ENCODE peak calls at places on chromosome 10, in ten cellular contexts. E is A549, P is neural progenitor cell, T is transverse colon, L is colonic mucosa, S is Panc1, I is heart left ventricle, M is psoas muscle, J is tibial nerve, X is fibroblast of lung. K is an unnamed sample.

GRCh38 chr10:125607689-125608290 is 75.2 kb downstream of the TEX36 start:
- DNase-seq in I (no peak), S (no peak), M (no peak), J (no peak), L (no peak), X (no peak), E (no peak), T (no peak), P (no peak), K (no peak)

GRCh38 chr10:100483876-100484666 is 21.3 kb downstream of the WNT8B start:
- DNase-seq in T (no peak), M (no peak), S (no peak), L (no peak), I (no peak), E (no peak), J (no peak), P (no peak), X (no peak), K (no peak)

GRCh38 chr10:69141304-69141703 is 17.3 kb downstream of the VPS26A start:
- DNase-seq in J (no peak), L (no peak), P (no peak), X (no peak), M (no peak), S (no peak), E (no peak), T (no peak), I (no peak), K (no peak)

GRCh38 chr10:34814228-34815173 is 595 bp downstream of the PARD3 start:
- DNase-seq in J (no peak), T (peak; percentile 50), E (peak; percentile 59), M (peak; percentile 48), P (peak; percentile 80), S (no peak), L (peak; percentile 49), X (peak; percentile 43), I (peak; percentile 54), K (peak; percentile 89)

GRCh38 chr10:48457949-48458661 is 146.8 kb downstream of the ARHGAP22 start:
- DNase-seq in I (peak; percentile 16), P (no peak), S (no peak), X (no peak), T (no peak), E (no peak), J (no peak), L (peak; percentile 13), M (no peak), K (peak; percentile 36)

GRCh38 chr10:123378302-123378701 is 224.1 kb downstream of the BUB3 start:
- DNase-seq in S (no peak), I (no peak), P (no peak), E (no peak), J (no peak), T (no peak), L (no peak), X (no peak), M (no peak), K (no peak)

GRCh38 chr10:100534726-100535125 is 1.0 kb upstream of the HIF1AN start:
- DNase-seq in P (no peak), X (no peak), I (no peak), T (no peak), L (no peak), E (no peak), S (no peak), J (no peak), M (no peak), K (no peak)

GRCh38 chr10:22651276-22651980 is 63.0 kb downstream of the PIP4K2A start:
- DNase-seq in E (no peak), I (no peak), S (no peak), L (no peak), J (no peak), M (no peak), T (no peak), X (no peak), P (no peak), K (no peak)

GRCh38 chr10:119139464-119140067 is 25.9 kb downstream of the SFXN4 start:
- DNase-seq in M (no peak), L (peak; percentile 25), J (no peak), E (peak; percentile 51), I (no peak), S (peak; percentile 35), X (no peak), T (no peak), P (peak; percentile 53), K (peak; percentile 86)

GRCh38 chr10:88848499-88848898 is 3.1 kb downstream of the ANKRD22 start:
- DNase-seq in S (no peak), I (no peak), X (peak; percentile 88), J (no peak), T (no peak), M (no peak), L (no peak), P (no peak), E (no peak), K (no peak)

GRCh38 chr10:52280051-52280450 is 34.0 kb upstream of the DKK1 start:
- DNase-seq in M (no peak), S (no peak), L (no peak), T (no peak), E (no peak), X (no peak), I (no peak), P (no peak), J (no peak), K (no peak)

GRCh38 chr10:111593578-111593977 is 516.7 kb downstream of the ADRA2A start:
- DNase-seq in P (no peak), E (no peak), S (no peak), I (no peak), T (no peak), L (no peak), J (no peak), X (no peak), M (no peak), K (no peak)

GRCh38 chr10:118307768-118308347 is 34.3 kb downstream of the FAM204A start:
- DNase-seq in I (no peak), S (no peak), P (no peak), L (no peak), M (no peak), E (no peak), T (no peak), X (no peak), J (no peak), K (no peak)

GRCh38 chr10:70053212-70053895 is 708 bp downstream of the MACROH2A2 start:
- DNase-seq in X (peak; percentile 24), E (no peak), T (no peak), P (peak; percentile 58), L (peak; percentile 30), J (no peak), M (peak; percentile 29), S (no peak), I (peak; percentile 22), K (peak; percentile 84)

DNA sequence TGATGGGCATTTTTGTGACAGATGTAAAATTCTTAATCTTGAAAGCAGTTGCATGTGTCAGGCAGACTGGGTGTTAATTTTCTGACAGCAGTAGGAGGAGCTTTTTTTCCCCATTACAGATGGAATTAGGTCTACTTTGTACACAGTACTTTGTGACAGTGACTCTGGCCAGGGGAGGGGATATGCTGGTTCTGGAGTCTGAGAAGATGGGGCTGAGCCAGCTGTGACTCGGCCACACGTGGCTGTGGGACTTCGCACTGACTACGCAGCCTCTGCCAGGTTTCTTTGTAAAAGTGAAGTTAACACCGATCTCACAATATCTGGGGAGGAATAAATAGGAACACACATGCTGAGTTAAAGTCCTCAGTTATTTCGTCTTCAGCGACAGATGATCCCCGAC is 95.4 kb downstream of the MGMT start:
- DNase-seq in E (no peak), S (no peak), J (no peak), M (no peak), L (no peak), X (no peak), P (no peak), I (no peak), T (no peak), K (no peak)
- H3K9me3 ChIP-seq in E (no peaks in the 10 kb centered on the region), S (no peaks in the 10 kb centered on the region), J (no peaks in the 10 kb centered on the region), M (no peaks in the 10 kb centered on the region), L (no peaks in the 10 kb centered on the region), X (no peaks in the 10 kb centered on the region), P (no peaks in the 10 kb centered on the region), I (no peaks in the 10 kb centered on the region), T (no peaks in the 10 kb centered on the region), K (no peaks in the 10 kb centered on the region)

DNA sequence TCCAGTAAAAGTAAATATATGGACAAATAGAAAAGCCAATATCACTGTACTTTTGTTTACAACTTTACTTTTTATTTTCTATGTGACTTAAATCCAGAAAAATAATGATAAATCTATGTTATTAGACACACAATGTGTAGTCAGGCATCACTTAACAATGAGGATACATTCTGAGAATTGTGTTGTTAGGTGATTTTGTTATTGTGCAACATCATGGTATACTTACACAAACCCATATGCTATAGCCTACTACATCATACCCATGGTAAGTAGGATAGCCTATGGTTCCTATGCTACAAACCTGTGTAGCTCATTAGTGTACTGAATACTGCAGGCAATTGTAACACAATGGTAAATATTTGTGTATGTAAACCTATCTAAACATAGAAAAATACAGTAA is 781.7 kb upstream of the GHITM start:
- DNase-seq in X (no peak), M (no peak), P (no peak), E (no peak), J (no peak), L (no peak), I (no peak), T (no peak), S (no peak), K (no peak)
- H3K9me3 ChIP-seq in X (no peaks in the 10 kb centered on the region), M (no peaks in the 10 kb centered on the region), P (peaks cover 9% of the 10 kb centered on the region), E (no peaks in the 10 kb centered on the region), J (no peaks in the 10 kb centered on the region), L (no peaks in the 10 kb centered on the region), I (no peaks in the 10 kb centered on the region), T (peaks cover 7% of the 10 kb centered on the region), S (peaks cover 6% of the 10 kb centered on the region), K (no peaks in the 10 kb centered on the region)

DNA sequence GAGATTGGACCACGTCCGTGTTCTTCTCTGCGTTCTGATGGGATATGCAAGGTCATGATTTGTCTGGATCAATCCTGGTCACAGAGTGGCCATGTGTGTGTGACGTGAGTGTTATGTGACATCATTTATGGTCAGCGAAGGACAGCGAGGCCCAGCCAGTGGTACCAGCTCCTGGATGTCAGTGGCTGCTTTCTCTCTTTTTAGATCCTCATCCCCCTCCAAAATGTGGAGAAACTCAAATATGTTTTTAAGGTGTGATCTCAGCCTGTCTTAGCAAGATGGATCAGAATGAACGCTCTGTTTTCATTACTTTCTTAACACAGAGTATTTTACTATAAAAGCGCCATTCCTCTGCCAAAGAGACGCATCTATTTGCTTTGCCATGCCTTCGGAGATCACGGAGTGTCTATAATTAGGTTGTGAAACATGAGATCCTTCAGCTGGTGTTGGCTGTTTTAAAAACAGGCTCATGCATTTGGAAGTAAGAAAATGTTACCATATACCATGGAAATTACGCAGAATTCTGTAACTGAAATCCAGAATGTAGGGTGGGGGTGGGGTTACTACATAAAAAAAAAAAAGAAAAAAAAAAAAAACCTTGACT is 245.5 kb upstream of the TCERG1L start:
- DNase-seq in X (no peak), I (no peak), M (no peak), L (no peak), P (no peak), T (no peak), E (no peak), S (no peak), J (no peak), K (no peak)
- H3K9me3 ChIP-seq in X (no peaks in the 10 kb centered on the region), I (no peaks in the 10 kb centered on the region), M (no peaks in the 10 kb centered on the region), L (no peaks in the 10 kb centered on the region), P (no peaks in the 10 kb centered on the region), T (no peaks in the 10 kb centered on the region), E (no peaks in the 10 kb centered on the region), S (no peaks in the 10 kb centered on the region), J (no peaks in the 10 kb centered on the region), K (no peaks in the 10 kb centered on the region)

DNA sequence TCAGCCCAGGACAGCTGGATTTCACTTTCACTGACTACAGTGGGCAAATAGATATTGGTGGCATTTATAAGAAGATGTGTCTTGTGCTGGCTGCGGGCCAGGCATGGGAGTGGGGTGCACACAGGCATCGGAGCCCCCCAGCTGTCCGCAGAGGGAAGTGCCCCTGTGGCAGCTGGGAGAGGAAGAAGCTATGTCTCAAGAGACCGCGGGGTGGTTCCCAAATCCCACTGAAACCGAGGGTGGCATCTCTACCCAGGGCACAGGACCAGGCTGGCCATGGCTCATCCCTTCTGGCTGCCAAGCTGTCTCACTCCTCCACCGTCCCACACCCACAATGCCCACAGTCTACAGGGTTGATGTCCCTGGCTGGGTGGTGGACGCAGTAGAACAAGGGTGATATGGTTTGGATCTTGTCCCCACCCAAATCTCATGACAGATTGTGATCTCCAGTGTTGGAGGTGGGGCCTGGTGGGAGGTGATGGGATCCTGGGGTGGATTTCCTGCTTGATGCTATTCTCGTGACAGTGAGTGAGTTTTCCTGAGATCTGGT is 94.8 kb downstream of the TCERG1L start:
- DNase-seq in T (no peak), P (no peak), L (no peak), E (no peak), I (no peak), S (no peak), X (no peak), M (no peak), J (no peak), K (no peak)
- H3K9me3 ChIP-seq in T (no peaks in the 10 kb centered on the region), P (no peaks in the 10 kb centered on the region), L (no peaks in the 10 kb centered on the region), E (no peaks in the 10 kb centered on the region), I (no peaks in the 10 kb centered on the region), S (no peaks in the 10 kb centered on the region), X (no peaks in the 10 kb centered on the region), M (no peaks in the 10 kb centered on the region), J (no peaks in the 10 kb centered on the region), K (no peaks in the 10 kb centered on the region)

K was measured in endodermal cell.